ENCODE peak calls at places on chromosomes 12 and 14, in seven cellular contexts. V is SJSA1, U is bronchial epithelial cell, Z is mucosa of descending colon, M is uterus, S is left lung, C is vagina. I is an unnamed sample.

GRCh38 chr12:16670456-16671050 is 64.6 kb upstream of the LMO3 start:
- DNase-seq in U (peak; percentile 57), M (no peak), C (no peak), Z (no peak), S (no peak), V (no peak), I (no peak)

GRCh38 chr14:81517798-81518398 is 15.8 kb downstream of the SEL1L start:
- DNase-seq in Z (no peak), C (no peak), U (no peak), M (peak; percentile 45), S (peak; percentile 44), V (no peak), I (peak; percentile 67)

GRCh38 chr12:11650279-11650696 is 814 bp downstream of the ETV6 start:
- DNase-seq in M (no peak), Z (no peak), C (no peak), S (no peak), V (no peak), U (no peak), I (peak; percentile 26)

GRCh38 chr14:32205984-32206383 is 2.9 kb upstream of the RNU6-8 start:
- DNase-seq in V (no peak), M (no peak), S (no peak), Z (no peak), U (peak; percentile 26), C (no peak), I (no peak)

GRCh38 chr14:91396959-91397815 is 20.4 kb downstream of the CCDC88C start:
- DNase-seq in M (no peak), S (peak; percentile 71), C (no peak), Z (peak; percentile 84), V (no peak), U (peak; percentile 34), I (no peak)

GRCh38 chr12:53720946-53721345 is 6.3 kb downstream of the CALCOCO1 start:
- DNase-seq in M (no peak), U (no peak), Z (no peak), V (no peak), S (no peak), C (no peak), I (no peak)

GRCh38 chr14:71701990-71702389 is 230.2 kb upstream of the RGS6 start:
- DNase-seq in U (peak; percentile 98), M (no peak), V (peak; percentile 71), Z (no peak), C (no peak), S (no peak), I (no peak)

GRCh38 chr12:11653215-11653753 is 3.8 kb downstream of the ETV6 start:
- DNase-seq in V (no peak), M (no peak), S (no peak), U (no peak), C (no peak), Z (no peak), I (no peak)

GRCh38 chr14:36111822-36112583 is 64.5 kb downstream of the PTCSC3 start:
- DNase-seq in V (no peak), M (no peak), U (no peak), Z (no peak), C (no peak), S (no peak), I (no peak)

GRCh38 chr12:570949-571794 is 92.1 kb downstream of the NINJ2 start:
- DNase-seq in Z (peak; percentile 84), M (peak; percentile 74), U (peak; percentile 88), S (peak; percentile 79), V (peak; percentile 96), C (peak; percentile 94), I (peak; percentile 93)

GRCh38 chr14:103184046-103184445 is 60.8 kb downstream of the TNFAIP2 start:
- DNase-seq in V (no peak), U (no peak), Z (no peak), C (no peak), S (no peak), M (no peak), I (no peak)

GRCh38 chr12:52645120-52645761 is 6.8 kb downstream of the KRT2 start:
- DNase-seq in U (peak; percentile 18), Z (no peak), M (no peak), C (peak; percentile 76), S (no peak), V (no peak), I (no peak)

GRCh38 chr12:29160230-29160629 is 11.2 kb downstream of the FAR2 start:
- DNase-seq in Z (no peak), C (no peak), S (no peak), U (no peak), M (no peak), V (no peak), I (no peak)

GRCh38 chr12:106918746-106919145 is 37.0 kb upstream of the TMEM263 start:
- DNase-seq in M (no peak), U (peak; percentile 22), S (no peak), V (peak; percentile 11), C (no peak), Z (no peak), I (no peak)

GRCh38 chr14:29262979-29263378 is 496.4 kb downstream of the FOXG1 start:
- DNase-seq in C (no peak), Z (no peak), M (no peak), U (peak; percentile 91), V (no peak), S (no peak), I (no peak)

GRCh38 chr14:21268612-21269251 is 510 bp downstream of the HNRNPC start:
- DNase-seq in V (peak; percentile 49), S (no peak), M (no peak), C (no peak), Z (no peak), U (peak; percentile 48), I (peak; percentile 39)

GRCh38 chr12:56046027-56046780 is 4.5 kb downstream of the RPS26 start:
- DNase-seq in V (no peak), Z (no peak), C (no peak), M (no peak), U (no peak), S (no peak), I (no peak)

GRCh38 chr14:76976623-76977005 is 51.9 kb downstream of the IRF2BPL start:
- DNase-seq in M (no peak), Z (no peak), V (no peak), S (no peak), C (no peak), U (no peak), I (no peak)

GRCh38 chr12:128606040-128606439 is 217.7 kb downstream of the SLC15A4 start:
- DNase-seq in Z (no peak), S (no peak), C (no peak), V (no peak), U (no peak), M (no peak), I (no peak)

GRCh38 chr12:101697930-101698781 is 716 bp downstream of the CHPT1 start:
- DNase-seq in S (peak; percentile 57), Z (peak; percentile 79), C (no peak), V (peak; percentile 50), M (peak; percentile 59), U (no peak), I (peak; percentile 76)

GRCh38 chr14:23137221-23138172 is 18.4 kb upstream of the CEBPE start:
- DNase-seq in C (no peak), Z (no peak), V (no peak), U (peak; percentile 75), M (no peak), S (no peak), I (no peak)

GRCh38 chr12:131415781-131416180 is 295.1 kb upstream of the SFSWAP start:
- DNase-seq in Z (no peak), S (no peak), V (no peak), C (no peak), M (no peak), U (no peak), I (no peak)

GRCh38 chr14:77040059-77040308 is 11.5 kb upstream of the IRF2BPL start:
- DNase-seq in C (no peak), S (no peak), M (no peak), U (no peak), V (no peak), Z (no peak), I (no peak)

GRCh38 chr12:5830121-5830520 is 114.9 kb downstream of the ANO2 start:
- DNase-seq in S (no peak), M (no peak), V (no peak), Z (no peak), C (no peak), U (no peak), I (no peak)

GRCh38 chr14:75888933-75889332 is 92.9 kb downstream of the TGFB3 start:
- DNase-seq in S (no peak), V (no peak), U (no peak), C (no peak), Z (no peak), M (no peak), I (no peak)

GRCh38 chr14:69043007-69043444 is 63.9 kb upstream of the ACTN1 start:
- DNase-seq in U (no peak), Z (peak; percentile 50), S (peak; percentile 78), C (no peak), M (peak; percentile 55), V (no peak), I (no peak)
- H3K4me3 ChIP-seq in U (no peak overlapping the region), Z (no peak overlapping the region), S (no peak overlapping the region), C (no peak overlapping the region), M (no peak overlapping the region), V (no peak overlapping the region), I (no peak overlapping the region)

DNA sequence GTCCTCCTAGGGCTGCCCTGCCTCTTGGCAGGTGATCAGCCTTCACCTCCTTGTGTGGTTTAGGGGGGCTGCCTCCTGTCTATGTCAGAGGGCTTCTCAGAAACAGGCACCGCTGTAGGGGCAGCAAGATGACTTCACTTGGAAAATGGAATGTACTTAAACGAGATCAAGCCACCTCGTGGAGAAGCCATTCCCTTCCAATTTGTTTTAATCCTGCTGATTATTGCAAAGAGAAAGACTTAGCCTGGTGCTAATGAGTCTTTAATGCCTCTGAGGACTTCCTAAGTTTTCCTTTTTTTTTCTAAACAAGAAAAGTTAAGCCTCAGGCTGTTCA is 62.3 kb upstream of the RFLNA start:
- DNase-seq in S (no peak), Z (no peak), U (no peak), V (no peak), M (no peak), C (no peak), I (no peak)
- H3K4me3 ChIP-seq in S (no peak overlapping the region), Z (no peak overlapping the region), U (no peak overlapping the region), V (no peak overlapping the region), M (no peak overlapping the region), C (no peak overlapping the region), I (no peak overlapping the region)

DNA sequence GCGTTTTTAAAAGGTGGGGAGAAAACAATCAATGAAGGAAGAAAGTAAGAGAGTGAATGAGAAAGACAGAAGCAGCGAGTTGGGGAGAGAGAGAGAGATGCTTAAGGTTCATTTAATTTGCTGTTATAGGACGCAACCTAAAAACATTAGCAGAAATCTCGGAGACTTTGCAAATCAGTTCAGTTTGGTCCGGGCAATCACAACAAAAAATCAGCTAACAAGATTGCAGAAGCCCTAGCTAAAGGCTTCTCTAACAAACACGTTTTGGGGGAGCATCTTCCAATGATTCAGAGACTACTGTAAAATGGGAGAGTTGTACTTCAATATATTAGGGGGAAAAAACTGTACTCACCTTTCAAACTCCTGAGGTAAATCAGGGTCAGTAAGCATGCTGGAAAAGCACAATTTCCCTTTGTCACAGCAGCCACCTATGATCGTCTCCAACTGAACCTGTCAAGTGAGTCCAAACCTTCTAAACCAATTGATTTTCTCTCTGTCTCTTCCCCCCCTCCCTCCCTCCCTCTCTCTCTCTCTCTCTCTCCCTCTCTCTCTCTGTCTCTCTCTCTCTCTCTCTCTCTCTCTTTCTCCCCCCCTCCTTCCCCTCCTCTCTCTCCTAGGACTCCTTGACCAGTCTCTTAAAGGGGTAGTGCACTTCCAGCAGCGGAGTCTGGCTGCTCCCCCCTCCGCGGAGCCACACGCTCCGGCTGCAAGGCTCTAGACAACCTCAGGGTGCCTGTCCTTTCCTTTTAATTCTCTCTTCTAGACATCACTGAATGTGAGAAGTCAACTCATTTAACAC is at the start of gene SOX5:
- DNase-seq in S (no peak), V (peak; percentile 7), C (no peak), Z (peak; percentile 21), M (no peak), U (peak; percentile 2), I (no peak)
- H3K4me3 ChIP-seq in S (peak within 1 kb of the TSS; percentile 25), V (peak within 1 kb of the TSS; percentile 19), C (peak within 1 kb of the TSS; percentile 40), Z (no peak within 1 kb of the TSS), M (peak within 1 kb of the TSS; percentile 32), U (peak within 1 kb of the TSS; percentile 19), I (peak within 1 kb of the TSS; percentile 47)

GRCh38 chr12:75891072-75891471 is 140.5 kb downstream of the PHLDA1 start:
- DNase-seq in C (no peak), U (peak; percentile 27), S (no peak), V (no peak), M (no peak), Z (no peak), I (no peak)
- H3K4me3 ChIP-seq in C (no peak overlapping the region), U (no peak overlapping the region), S (no peak overlapping the region), V (no peak overlapping the region), M (no peak overlapping the region), Z (no peak overlapping the region), I (no peak overlapping the region)

I was measured in gastrocnemius medialis.